ENCODE peak calls at places on chromosomes 16 and 17, in six cellular contexts. E, T, K, U, B and N are unnamed samples.

GRCh38 chr17:57327176-57327970 is 71.0 kb downstream of the MSI2 start:
- DNase-seq in E (no peak), T (no peak), K (no peak), U (no peak), B (no peak), N (no peak)

GRCh38 chr16:64969221-64969620 is 152.6 kb downstream of the CDH11 start:
- DNase-seq in E (no peak), T (no peak), K (no peak), U (peak; percentile 22), B (no peak), N (peak; percentile 16)

GRCh38 chr17:32275060-32276042 is 9.7 kb downstream of the RHBDL3 start:
- DNase-seq in E (no peak), T (peak; percentile 88), K (peak; percentile 70), U (peak; percentile 88), B (peak; percentile 42), N (peak; percentile 90)

GRCh38 chr16:80466024-80466986 is 74.5 kb upstream of the DYNLRB2 start:
- DNase-seq in E (peak; percentile 85), T (peak; percentile 86), K (peak; percentile 90), U (peak; percentile 36), B (peak; percentile 15), N (peak; percentile 24)

GRCh38 chr17:81339502-81340296 is 44.6 kb upstream of the SLC38A10 start:
- DNase-seq in E (no peak), T (peak; percentile 78), K (peak; percentile 53), U (peak; percentile 30), B (no peak), N (no peak)

GRCh38 chr17:73941919-73942530 is 261.5 kb upstream of the RPL38 start:
- DNase-seq in E (no peak), T (no peak), K (no peak), U (no peak), B (no peak), N (no peak)

GRCh38 chr16:83849434-83849833 is 41.7 kb downstream of the HSBP1 start:
- DNase-seq in E (no peak), T (no peak), K (no peak), U (no peak), B (no peak), N (no peak)

GRCh38 chr17:81002409-81003361 is 11.0 kb downstream of the CHMP6 start:
- DNase-seq in E (no peak), T (no peak), K (no peak), U (peak; percentile 40), B (no peak), N (peak; percentile 63)

GRCh38 chr17:9598661-9599060 is 22.2 kb downstream of the CFAP52 start:
- DNase-seq in E (no peak), T (no peak), K (no peak), U (no peak), B (no peak), N (no peak)

GRCh38 chr16:17556276-17557052 is 85.7 kb upstream of the XYLT1 start:
- DNase-seq in E (peak; percentile 26), T (peak; percentile 41), K (no peak), U (no peak), B (peak; percentile 81), N (peak; percentile 33)

GRCh38 chr17:50482516-50482915 is 3.9 kb downstream of the RSAD1 start:
- DNase-seq in E (peak; percentile 76), T (peak; percentile 94), K (peak; percentile 93), U (peak; percentile 96), B (peak; percentile 93), N (peak; percentile 98)

GRCh38 chr17:8418471-8418870 is 17.2 kb upstream of the NDEL1 start:
- DNase-seq in E (no peak), T (no peak), K (no peak), U (no peak), B (no peak), N (no peak)

GRCh38 chr17:76492989-76493501 is 8.2 kb downstream of the RHBDF2 start:
- DNase-seq in E (no peak), T (no peak), K (no peak), U (peak; percentile 95), B (peak; percentile 48), N (peak; percentile 93)

GRCh38 chr17:2181206-2181983 is 122.2 kb downstream of the SMG6 start:
- DNase-seq in E (no peak), T (no peak), K (no peak), U (peak; percentile 87), B (peak; percentile 83), N (peak; percentile 95)

GRCh38 chr17:40720904-40721303 is 17.4 kb upstream of the KRT24 start:
- DNase-seq in E (no peak), T (no peak), K (no peak), U (no peak), B (no peak), N (no peak)

GRCh38 chr17:72119963-72120877 is 600 bp upstream of the SOX9 start:
- DNase-seq in E (no peak), T (peak; percentile 76), K (peak; percentile 72), U (peak; percentile 91), B (no peak), N (peak; percentile 91)

GRCh38 chr17:1590031-1590746 is 27.6 kb upstream of the PITPNA start:
- DNase-seq in E (no peak), T (no peak), K (no peak), U (peak; percentile 94), B (peak; percentile 89), N (peak; percentile 90)

GRCh38 chr17:81359218-81359617 is 36.0 kb upstream of the BAHCC1 start:
- DNase-seq in E (no peak), T (peak; percentile 32), K (no peak), U (no peak), B (no peak), N (no peak)

GRCh38 chr16:30018731-30019158 is 4.3 kb upstream of the C16orf92 start:
- DNase-seq in E (no peak), T (no peak), K (no peak), U (peak; percentile 17), B (peak; percentile 16), N (peak; percentile 40)

GRCh38 chr16:49016461-49016860 is 265.2 kb downstream of the CBLN1 start:
- DNase-seq in E (no peak), T (no peak), K (peak; percentile 38), U (no peak), B (no peak), N (no peak)

GRCh38 chr17:81398170-81398854 is 3.1 kb downstream of the BAHCC1 start:
- DNase-seq in E (no peak), T (peak; percentile 74), K (no peak), U (peak; percentile 70), B (no peak), N (peak; percentile 49)

GRCh38 chr16:89300311-89300975 is 82.9 kb downstream of the ZNF778 start:
- DNase-seq in E (no peak), T (no peak), K (no peak), U (no peak), B (no peak), N (peak; percentile 65)

GRCh38 chr17:17343896-17344506 is 40.8 kb downstream of the NT5M start:
- DNase-seq in E (no peak), T (peak; percentile 28), K (peak; percentile 41), U (no peak), B (no peak), N (no peak)

GRCh38 chr16:27712251-27712711 is 162.3 kb downstream of the KATNIP start:
- DNase-seq in E (no peak), T (peak; percentile 60), K (no peak), U (no peak), B (no peak), N (no peak)

GRCh38 chr17:40582328-40582901 is 17.1 kb upstream of the CCR7 start:
- DNase-seq in E (no peak), T (no peak), K (no peak), U (no peak), B (no peak), N (no peak)

GRCh38 chr17:73357318-73357717 is 45.5 kb upstream of the CDC42EP4 start:
- DNase-seq in E (no peak), T (no peak), K (no peak), U (no peak), B (no peak), N (no peak)

GRCh38 chr16:67236551-67237395 is 9.8 kb downstream of the TMEM208 start:
- DNase-seq in E (no peak), T (peak; percentile 97), K (peak; percentile 98), U (peak; percentile 64), B (peak; percentile 34), N (peak; percentile 31)

GRCh38 chr16:87627542-87628245 is 25.4 kb downstream of the JPH3 start:
- DNase-seq in E (no peak), T (no peak), K (no peak), U (no peak), B (no peak), N (no peak)

GRCh38 chr16:87626905-87627304 is 24.6 kb downstream of the JPH3 start:
- DNase-seq in E (no peak), T (no peak), K (no peak), U (no peak), B (no peak), N (no peak)

GRCh38 chr16:87622756-87623319 is 20.5 kb downstream of the JPH3 start:
- DNase-seq in E (no peak), T (no peak), K (no peak), U (no peak), B (no peak), N (no peak)

GRCh38 chr16:87626401-87626800 is 24.1 kb downstream of the JPH3 start:
- DNase-seq in E (no peak), T (no peak), K (no peak), U (no peak), B (no peak), N (no peak)

GRCh38 chr16:87625241-87625797 is 23.0 kb downstream of the JPH3 start:
- DNase-seq in E (no peak), T (no peak), K (no peak), U (no peak), B (no peak), N (no peak)
- H3K14ac ChIP-seq in E (no peak overlapping the region), T (no peak overlapping the region), K (no peak overlapping the region), U (no peak overlapping the region), B (no peak overlapping the region), N (no peak overlapping the region)

DNA sequence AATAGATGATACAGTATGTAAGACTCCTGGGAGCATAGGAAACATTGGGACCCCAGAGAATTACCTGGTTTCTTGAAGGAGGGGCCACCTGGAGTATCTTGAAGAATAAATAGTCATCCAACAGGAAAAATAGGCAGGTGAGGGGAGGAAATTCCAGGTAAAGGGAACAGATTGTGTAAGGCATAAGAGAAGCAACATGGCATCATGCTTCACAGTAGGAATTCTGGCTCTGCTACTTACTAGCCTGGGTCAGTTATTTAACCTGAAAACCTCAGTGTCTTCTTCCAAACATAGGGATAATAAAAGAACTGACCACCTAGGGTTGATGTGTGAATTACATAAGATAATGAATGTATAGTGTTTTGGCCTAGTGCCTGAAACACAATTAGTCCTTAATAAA is 122.1 kb downstream of the CA10 start:
- DNase-seq in E (no peak), T (no peak), K (no peak), U (no peak), B (no peak), N (no peak)
- H3K14ac ChIP-seq in E (no peak overlapping the region), T (no peak overlapping the region), K (no peak overlapping the region), U (no peak overlapping the region), B (no peak overlapping the region), N (no peak overlapping the region)

GRCh38 chr16:8959921-8960787 is 3.6 kb downstream of the USP7 start:
- DNase-seq in E (no peak), T (no peak), K (no peak), U (peak; percentile 55), B (no peak), N (peak; percentile 37)
- H3K14ac ChIP-seq in E (no peak overlapping the region), T (no peak overlapping the region), K (no peak overlapping the region), U (peak overlapping the region; percentile 81), B (no peak overlapping the region), N (peak overlapping the region; percentile 49)

DNA sequence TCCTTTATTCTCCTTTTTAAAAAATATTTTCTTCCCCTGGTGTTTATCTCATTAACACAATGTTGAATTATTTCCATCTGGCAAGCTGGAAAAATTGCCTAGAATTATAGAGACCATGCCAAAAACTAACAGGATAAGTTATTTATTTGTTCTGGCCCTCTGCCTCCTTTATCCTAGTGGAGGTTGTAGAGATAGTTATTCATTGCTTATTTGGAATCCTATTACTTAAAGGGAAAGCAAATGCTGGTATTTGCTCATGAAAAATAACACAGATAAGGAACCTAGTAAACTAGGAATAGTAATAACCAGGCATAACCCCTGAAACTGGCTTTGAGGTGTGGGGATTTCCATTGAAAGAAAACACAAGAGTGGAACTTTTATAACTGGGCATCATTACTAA is 684.8 kb upstream of the KIF2B start:
- DNase-seq in E (no peak), T (no peak), K (no peak), U (no peak), B (no peak), N (no peak)
- H3K14ac ChIP-seq in E (no peak overlapping the region), T (no peak overlapping the region), K (no peak overlapping the region), U (no peak overlapping the region), B (no peak overlapping the region), N (no peak overlapping the region)